ENCODE peak calls at places on chromosomes 2 and 18, in seven cellular contexts. J is prostate gland, R is IMR-90, W is BE2C, T is transverse colon, I is GM23338, D is aorta. P is an unnamed sample.

GRCh38 chr2:18626256-18626668 is 36.9 kb upstream of the NT5C1B start:
- DNase-seq in J (no peak), T (no peak), D (no peak), R (peak), I (no peak), W (no peak), P (no peak)

GRCh38 chr18:57242285-57242684 is 95.4 kb downstream of the BOD1L2 start:
- DNase-seq in R (no peak), J (no peak), D (no peak), W (no peak), I (no peak), T (no peak), P (peak)

GRCh38 chr2:234289789-234290188 is 207.1 kb downstream of the ARL4C start:
- DNase-seq in I (no peak), T (no peak), W (no peak), J (no peak), D (no peak), R (peak), P (no peak)

GRCh38 chr18:8091042-8091441 is 518.2 kb upstream of the RAB12 start:
- DNase-seq in D (no peak), T (no peak), R (no peak), W (no peak), J (no peak), I (no peak), P (no peak)

GRCh38 chr2:30934071-30934470 is 126.8 kb upstream of the CAPN13 start:
- DNase-seq in R (no peak), T (no peak), I (no peak), D (no peak), J (no peak), W (no peak), P (no peak)

GRCh38 chr2:236698008-236698407 is 128.4 kb downstream of the ACKR3 start:
- DNase-seq in T (no peak), R (no peak), D (no peak), I (no peak), W (no peak), J (no peak), P (no peak)

GRCh38 chr2:168584934-168585333 is 128.9 kb downstream of the CERS6 start:
- DNase-seq in T (no peak), R (no peak), D (no peak), W (no peak), I (no peak), J (no peak), P (no peak)

GRCh38 chr2:190615555-190616200 is 33.2 kb upstream of the NAB1 start:
- DNase-seq in J (no peak), R (no peak), W (no peak), T (no peak), I (peak), D (no peak), P (no peak)

GRCh38 chr2:38666578-38666926 is 638 bp downstream of the GALM start:
- DNase-seq in I (peak), W (no peak), R (peak), J (no peak), T (peak), D (no peak), P (peak)

GRCh38 chr2:84757648-84758047 is 123.2 kb downstream of the TRABD2A start:
- DNase-seq in I (peak), W (no peak), J (no peak), D (no peak), R (no peak), T (no peak), P (no peak)

GRCh38 chr2:199147216-199147615 is 310.5 kb downstream of the SATB2 start:
- DNase-seq in J (no peak), R (no peak), I (no peak), T (no peak), W (no peak), D (no peak), P (no peak)

GRCh38 chr2:134988994-134989605 is 58.1 kb downstream of the MAP3K19 start:
- DNase-seq in W (no peak), J (no peak), T (no peak), R (peak), I (peak), D (no peak), P (no peak)

GRCh38 chr2:109521233-109521632 is 92.5 kb downstream of the SEPTIN10 start:
- DNase-seq in J (no peak), T (no peak), R (no peak), D (peak), W (no peak), I (no peak), P (peak)

GRCh38 chr2:127605691-127606277 is 40.2 kb upstream of the GPR17 start:
- DNase-seq in W (no peak), D (peak), T (no peak), I (no peak), R (no peak), J (no peak), P (peak)

GRCh38 chr2:189609423-189609816 is 28.8 kb upstream of the SLC40A1 start:
- DNase-seq in T (no peak), D (no peak), W (no peak), I (no peak), R (peak), J (no peak), P (no peak)

GRCh38 chr2:66569321-66569851 is 134.5 kb downstream of the MEIS1 start:
- DNase-seq in R (peak), D (no peak), J (no peak), W (peak), T (no peak), I (no peak), P (no peak)

GRCh38 chr2:2639251-2640139 is 308.4 kb upstream of the MYT1L start:
- DNase-seq in D (no peak), J (no peak), T (no peak), W (no peak), I (no peak), R (no peak), P (no peak)

GRCh38 chr2:235773188-235773928 is 279.5 kb downstream of the AGAP1 start:
- DNase-seq in D (no peak), I (peak), W (no peak), T (no peak), R (no peak), J (no peak), P (no peak)

GRCh38 chr2:15359716-15360531 is 201.2 kb downstream of the NBAS start:
- DNase-seq in J (no peak), W (no peak), I (no peak), T (no peak), R (peak), D (no peak), P (no peak)

GRCh38 chr2:96240341-96241038 is 25.3 kb downstream of the TMEM127 start:
- DNase-seq in R (no peak), I (no peak), T (no peak), W (no peak), D (no peak), J (no peak), P (no peak)

GRCh38 chr2:241062342-241063092 is 39.6 kb downstream of the MTERF4 start:
- DNase-seq in W (no peak), T (no peak), D (no peak), I (no peak), R (no peak), J (no peak), P (no peak)

GRCh38 chr2:124542932-124543640 is 518.0 kb downstream of the CNTNAP5 start:
- DNase-seq in T (no peak), R (no peak), D (no peak), J (no peak), I (no peak), W (no peak), P (no peak)

GRCh38 chr2:165889158-165889557 is 64.4 kb downstream of the TTC21B start:
- DNase-seq in R (no peak), J (no peak), T (no peak), W (no peak), D (no peak), I (no peak), P (no peak)

GRCh38 chr18:68177807-68178702 is 536.9 kb downstream of the TMX3 start:
- DNase-seq in W (no peak), R (peak), J (peak), D (no peak), I (no peak), T (no peak), P (no peak)

GRCh38 chr2:205758051-205758450 is 75.8 kb downstream of the NRP2 start:
- DNase-seq in W (no peak), J (no peak), T (no peak), D (no peak), R (peak), I (no peak), P (no peak)

GRCh38 chr2:108937367-108938017 is 51.5 kb downstream of the EDAR start:
- DNase-seq in W (no peak), R (no peak), T (no peak), J (no peak), D (peak), I (no peak), P (no peak)

GRCh38 chr2:241864168-241864896 is 5.2 kb upstream of the RTP5 start:
- DNase-seq in I (no peak), W (no peak), D (no peak), R (no peak), T (no peak), J (no peak), P (no peak)

GRCh38 chr18:31101148-31102019 is 837 bp downstream of the DSC2 start:
- DNase-seq in D (peak), T (peak), R (no peak), I (peak), J (peak), W (no peak), P (peak)

GRCh38 chr2:227147023-227147422 is 17.0 kb downstream of the COL4A4 start:
- DNase-seq in R (no peak), W (no peak), T (no peak), J (no peak), D (no peak), I (no peak), P (no peak)

GRCh38 chr2:138846216-138846821 is 66.1 kb upstream of the NXPH2 start:
- DNase-seq in D (no peak), J (no peak), T (no peak), I (peak), W (no peak), R (peak), P (no peak)

GRCh38 chr2:132466428-132467028 is 49.9 kb downstream of the GPR39 start:
- DNase-seq in W (no peak), J (no peak), D (no peak), T (no peak), I (no peak), R (no peak), P (no peak)

GRCh38 chr2:185372188-185372587 is 366.4 kb upstream of the FSIP2 start:
- DNase-seq in J (no peak), D (no peak), I (no peak), R (no peak), W (no peak), T (peak), P (no peak)

GRCh38 chr2:106581755-106582430 is 94.7 kb downstream of the CD8B2 start:
- DNase-seq in R (peak), I (peak), J (peak), T (peak), D (peak), W (peak), P (no peak)

GRCh38 chr18:46374850-46375249 is 270.7 kb downstream of the HAUS1 start:
- DNase-seq in D (no peak), J (peak), R (no peak), W (peak), T (no peak), I (peak), P (no peak)

GRCh38 chr18:23591011-23591410 is 4.7 kb upstream of the NPC1 start:
- DNase-seq in W (no peak), J (no peak), R (peak), T (no peak), I (no peak), D (no peak), P (no peak)

DNA sequence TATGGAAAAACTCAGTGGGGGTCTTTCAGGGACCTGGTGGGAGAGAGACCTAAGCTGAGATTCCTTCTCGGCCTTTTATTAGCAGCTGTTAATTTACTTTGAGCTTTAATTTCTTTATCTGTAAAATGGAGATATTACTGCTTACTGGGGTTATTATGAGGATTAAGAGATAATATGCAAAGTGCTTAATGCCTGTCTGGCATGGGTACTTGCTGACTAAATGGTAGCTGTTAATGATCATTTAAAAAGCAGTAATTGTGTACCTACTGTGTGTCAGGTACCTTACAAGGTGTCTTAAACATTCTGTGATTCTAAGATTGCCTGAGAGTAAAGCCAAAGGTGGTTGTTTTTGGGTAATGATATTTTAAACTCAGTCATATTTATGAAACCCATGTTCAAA is 2.6 kb downstream of the ITGA6 start:
- DNase-seq in I (no peak), D (no peak), R (no peak), J (no peak), W (no peak), T (no peak), P (no peak)
- H3K4me3 ChIP-seq in I (peak), D (no peak), R (no peak), J (no peak), W (no peak), T (no peak), P (no peak)

GRCh38 chr2:144989580-144990270 is 469.8 kb upstream of the ZEB2 start:
- DNase-seq in D (no peak), W (no peak), R (no peak), J (no peak), I (no peak), T (no peak), P (no peak)
- H3K4me3 ChIP-seq in D (no peak), W (no peak), R (no peak), J (no peak), I (no peak), T (no peak), P (no peak)

GRCh38 chr2:215434447-215435260 is 1.2 kb downstream of the FN1 start:
- DNase-seq in D (no peak), R (no peak), W (no peak), T (no peak), J (no peak), I (peak), P (no peak)
- H3K4me3 ChIP-seq in D (peak), R (peak), W (no peak), T (peak), J (peak), I (peak), P (peak)

GRCh38 chr18:35075132-35075531 is 33.9 kb downstream of the MAPRE2 start:
- DNase-seq in I (no peak), W (no peak), R (no peak), T (no peak), D (no peak), J (no peak), P (no peak)
- H3K4me3 ChIP-seq in I (no peak), W (no peak), R (no peak), T (no peak), D (no peak), J (no peak), P (no peak)

DNA sequence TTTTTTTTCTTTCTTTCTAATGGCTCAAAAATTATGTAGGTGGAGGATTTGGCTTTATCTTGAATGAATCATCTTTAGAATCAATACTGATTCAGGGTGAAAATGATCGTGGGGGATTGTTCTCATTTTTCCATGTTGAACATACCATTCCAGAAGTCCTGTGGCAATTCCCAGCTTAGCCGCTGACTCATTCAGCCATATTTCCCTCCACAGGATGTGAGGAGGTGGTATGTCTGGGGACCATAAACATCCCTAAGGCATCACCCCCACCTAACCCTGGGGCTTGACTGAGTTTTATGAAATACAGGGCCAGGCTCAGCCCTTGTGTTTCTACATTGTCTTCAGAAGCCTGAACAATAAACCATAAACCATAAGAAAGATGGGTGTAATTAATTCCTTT is 92.7 kb upstream of the FN1 start:
- DNase-seq in W (no peak), I (no peak), J (no peak), R (peak), T (no peak), D (no peak), P (no peak)
- H3K4me3 ChIP-seq in W (no peak), I (no peak), J (no peak), R (no peak), T (no peak), D (no peak), P (no peak)

GRCh38 chr2:6866982-6867381 is 1.3 kb upstream of the CMPK2 start:
- DNase-seq in T (no peak), J (no peak), R (no peak), W (no peak), D (no peak), I (no peak), P (no peak)
- H3K4me3 ChIP-seq in T (no peak), J (no peak), R (no peak), W (no peak), D (no peak), I (no peak), P (no peak)

P was measured in right lobe of liver.